ENCODE peak calls at places on chromosome 16, in seven cellular contexts. U, J, S, P, Z, E and Y are unnamed samples.

GRCh38 chr16:12964466-12964865 is 63.1 kb downstream of the SHISA9 start:
- DNase-seq in U (no peak), P (no peak), Z (no peak), J (no peak), S (no peak), E (no peak), Y (no peak)

GRCh38 chr16:78094166-78094565 is 5.3 kb upstream of the WWOX start:
- DNase-seq in J (no peak), U (no peak), S (no peak), E (no peak), Z (no peak), P (no peak), Y (no peak)

GRCh38 chr16:5015351-5015750 is 18.4 kb downstream of the NAGPA start:
- DNase-seq in E (no peak), U (no peak), P (no peak), Z (no peak), S (no peak), J (no peak), Y (no peak)

GRCh38 chr16:15658149-15658548 is 8.1 kb downstream of the NDE1 start:
- DNase-seq in S (no peak), P (no peak), J (no peak), Z (no peak), E (no peak), U (no peak), Y (no peak)

GRCh38 chr16:14199199-14199598 is 128.1 kb downstream of the MRTFB start:
- DNase-seq in E (no peak), S (no peak), P (no peak), Z (no peak), J (no peak), U (no peak), Y (no peak)

GRCh38 chr16:15653227-15653626 is 3.2 kb downstream of the NDE1 start:
- DNase-seq in P (no peak), U (peak; percentile 32), E (peak; percentile 52), J (no peak), Z (no peak), S (no peak), Y (no peak)

GRCh38 chr16:1296688-1297412 is 12.6 kb upstream of the UBE2I start:
- DNase-seq in E (peak; percentile 34), Z (no peak), U (peak; percentile 92), S (no peak), P (no peak), J (no peak), Y (no peak)

GRCh38 chr16:81929841-81930240 is 81.4 kb downstream of the SDR42E1 start:
- DNase-seq in J (no peak), U (no peak), Z (no peak), E (no peak), P (no peak), S (no peak), Y (no peak)

GRCh38 chr16:75679366-75679765 is 2.6 kb upstream of the CPHXL2 start:
- DNase-seq in U (no peak), J (no peak), E (no peak), P (no peak), Z (no peak), S (no peak), Y (no peak)

GRCh38 chr16:50311891-50312501 is 45.6 kb downstream of the ADCY7 start:
- DNase-seq in E (no peak), P (peak; percentile 74), S (peak; percentile 22), J (no peak), U (no peak), Z (no peak), Y (no peak)

GRCh38 chr16:74608944-74609343 is 2.0 kb upstream of the GLG1 start:
- DNase-seq in U (no peak), Z (no peak), P (no peak), E (no peak), S (no peak), J (no peak), Y (no peak)

GRCh38 chr16:29858149-29858899 is 4.7 kb downstream of the CDIPT start:
- DNase-seq in U (no peak), Z (no peak), E (no peak), J (no peak), S (peak; percentile 73), P (no peak), Y (no peak)

GRCh38 chr16:82603784-82604411 is 22.9 kb upstream of the CDH13 start:
- DNase-seq in Z (no peak), U (peak; percentile 47), J (no peak), S (peak; percentile 35), P (no peak), E (no peak), Y (peak; percentile 21)

DNA sequence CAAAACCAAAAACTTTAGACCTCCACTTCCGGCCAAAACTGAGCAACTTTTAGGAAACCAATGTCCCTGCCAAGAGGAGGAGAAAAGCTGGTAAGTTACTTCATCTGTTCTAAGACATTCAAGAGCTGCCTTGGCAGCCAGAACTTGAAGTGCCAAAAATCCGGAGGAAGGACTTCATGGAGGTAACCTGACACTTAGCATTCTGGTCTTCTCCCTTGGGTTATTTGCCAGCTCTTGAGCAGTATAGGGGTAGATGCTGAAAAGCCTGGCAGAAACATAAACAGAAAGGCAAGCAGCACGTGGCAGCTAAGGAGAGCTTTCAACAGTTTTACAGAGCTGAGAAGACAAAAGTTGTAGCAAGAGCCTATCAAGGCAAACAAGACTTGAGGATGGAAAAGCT is 53.2 kb downstream of the CDYL2 start:
- DNase-seq in U (peak; percentile 33), Z (no peak), E (no peak), P (no peak), S (no peak), J (no peak), Y (peak; percentile 50)
- TF ChIP-seq CTCF in U (no peak), Z (no peak), E (no peak), P (no peak), S (no peak), J (no peak), Y (no peak)

GRCh38 chr16:66845080-66845410 is 831 bp downstream of the CA7 start:
- DNase-seq in Z (no peak), S (no peak), J (no peak), U (no peak), E (no peak), P (no peak), Y (no peak)
- H3K4me3 ChIP-seq in Z (peak overlapping the region; percentile 59), S (peak overlapping the region; percentile 47), J (no peak overlapping the region), U (peak overlapping the region; percentile 62), E (peak overlapping the region; percentile 10), P (peak overlapping the region; percentile 23), Y (no peak overlapping the region)

GRCh38 chr16:22859925-22860324 is 46.0 kb downstream of the HS3ST2 start:
- DNase-seq in Z (no peak), P (no peak), S (no peak), E (no peak), U (no peak), J (no peak), Y (no peak)
- TF ChIP-seq CTCF in Z (no peak), P (no peak), S (no peak), E (no peak), U (no peak), J (no peak), Y (no peak)

GRCh38 chr16:57478396-57479024 is 7.8 kb downstream of the DOK4 start:
- DNase-seq in E (no peak), P (no peak), J (no peak), S (no peak), U (no peak), Z (no peak), Y (no peak)

GRCh38 chr16:57476546-57477410 is 9.5 kb downstream of the DOK4 start:
- DNase-seq in S (no peak), Z (no peak), P (no peak), E (no peak), U (no peak), J (no peak), Y (no peak)

GRCh38 chr16:57479043-57479421 is 7.3 kb downstream of the DOK4 start:
- DNase-seq in Z (no peak), U (no peak), P (no peak), E (no peak), S (no peak), J (peak; percentile 59), Y (no peak)

GRCh38 chr16:57475711-57476339 is 10.5 kb downstream of the DOK4 start:
- DNase-seq in J (no peak), E (no peak), Z (no peak), P (peak; percentile 84), U (peak; percentile 15), S (no peak), Y (no peak)

DNA sequence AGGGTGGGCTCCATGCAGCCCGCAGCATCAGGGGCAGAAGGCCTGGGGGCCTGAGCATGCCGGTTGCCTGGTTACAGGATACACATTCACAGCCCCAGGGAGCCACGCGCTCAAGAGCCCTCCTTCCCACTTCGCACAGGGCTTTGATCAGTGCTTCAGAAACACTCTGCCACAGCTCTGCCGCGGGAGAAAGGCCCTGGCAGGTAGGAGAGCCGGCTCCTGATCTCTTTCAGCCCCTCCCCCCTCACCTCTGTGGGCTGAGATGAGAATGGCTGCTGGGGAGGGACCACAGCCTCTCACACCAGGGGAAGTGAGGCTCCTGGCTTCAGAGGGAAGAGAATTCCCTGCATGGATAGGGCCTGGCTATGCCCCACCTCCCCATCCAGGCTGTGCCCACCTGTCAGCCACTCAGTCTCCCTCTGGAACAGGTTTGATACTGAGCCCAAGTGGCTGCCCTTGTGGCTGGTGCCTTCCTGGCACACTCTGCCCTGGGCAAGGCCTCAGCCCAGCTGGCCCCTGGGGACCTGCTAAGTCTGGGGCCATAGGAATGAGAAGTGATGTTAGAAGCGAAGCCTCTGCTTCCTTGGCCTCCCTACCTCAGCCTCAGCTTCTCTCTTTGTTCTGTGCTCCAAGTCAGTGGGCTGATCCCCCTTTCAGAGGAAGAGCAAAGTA is 8.6 kb downstream of the DOK4 start:
- DNase-seq in Z (no peak), U (no peak), J (no peak), S (no peak), E (no peak), P (no peak), Y (no peak)
- H3K4me3 ChIP-seq in Z (peak overlapping the region; percentile 58), U (no peak overlapping the region), J (no peak overlapping the region), S (no peak overlapping the region), E (no peak overlapping the region), P (no peak overlapping the region), Y (no peak overlapping the region)

GRCh38 chr16:85750021-85750826 is 672 bp downstream of the C16orf74 start:
- DNase-seq in P (peak; percentile 81), Z (no peak), S (peak; percentile 36), E (no peak), U (peak; percentile 54), J (peak; percentile 66), Y (no peak)
- TF ChIP-seq CTCF in P (no peak), Z (no peak), S (no peak), E (peak; percentile 25), U (no peak), J (no peak), Y (peak; percentile 3)

GRCh38 chr16:70592106-70592571 is 54.2 kb upstream of the IL34 start:
- DNase-seq in Z (peak; percentile 31), J (no peak), U (no peak), S (no peak), P (no peak), E (no peak), Y (no peak)

GRCh38 chr16:70588565-70588964 is 57.8 kb upstream of the IL34 start:
- DNase-seq in U (no peak), P (no peak), Z (no peak), J (no peak), S (no peak), E (no peak), Y (no peak)

GRCh38 chr16:70590722-70591438 is 55.5 kb upstream of the IL34 start:
- DNase-seq in P (no peak), E (no peak), Z (no peak), U (no peak), J (peak; percentile 47), S (no peak), Y (no peak)

GRCh38 chr16:70591609-70592008 is 54.8 kb upstream of the IL34 start:
- DNase-seq in E (no peak), U (no peak), J (no peak), S (no peak), P (no peak), Z (no peak), Y (no peak)

GRCh38 chr16:70589998-70590471 is 56.3 kb upstream of the IL34 start:
- DNase-seq in J (peak; percentile 69), E (peak; percentile 31), Z (no peak), P (no peak), U (no peak), S (no peak), Y (peak; percentile 49)
- H3K4me3 ChIP-seq in J (no peak overlapping the region), E (no peak overlapping the region), Z (no peak overlapping the region), P (no peak overlapping the region), U (no peak overlapping the region), S (no peak overlapping the region), Y (peak overlapping the region; percentile 15)